ENCODE peak calls at places on chromosomes 3 and 15, in ten cellular contexts. T, K, G, L, J, H, I, F, Q and A are unnamed samples.

GRCh38 chr3:94069242-94069813 is 6.5 kb downstream of the NSUN3 start:
- DNase-seq in I (no peak), J (no peak), G (peak; percentile 57), H (no peak), Q (no peak), T (no peak), K (no peak), F (no peak), L (no peak), A (no peak)

GRCh38 chr3:188948658-188949400 is 222.9 kb upstream of the TPRG1 start:
- DNase-seq in Q (no peak), T (peak; percentile 46), I (peak; percentile 84), F (peak; percentile 60), K (no peak), G (peak; percentile 99), H (peak; percentile 60), L (peak; percentile 67), J (no peak), A (no peak)

GRCh38 chr15:99029358-99029871 is 21.8 kb upstream of the PGPEP1L start:
- DNase-seq in G (no peak), I (no peak), L (no peak), T (no peak), H (peak; percentile 19), K (no peak), F (no peak), Q (no peak), J (no peak), A (no peak)

GRCh38 chr3:146739203-146739671 is 134.1 kb upstream of the PLSCR5 start:
- DNase-seq in Q (no peak), J (no peak), L (no peak), T (no peak), I (no peak), G (no peak), H (no peak), F (no peak), K (no peak), A (no peak)

GRCh38 chr3:89697321-89697916 is 590.0 kb downstream of the EPHA3 start:
- DNase-seq in Q (peak; percentile 61), T (no peak), J (no peak), I (no peak), G (no peak), F (no peak), H (no peak), L (no peak), K (no peak), A (no peak)

GRCh38 chr3:12286927-12287726 is 1.7 kb upstream of the PPARG start:
- DNase-seq in G (peak; percentile 40), K (no peak), I (no peak), H (peak; percentile 35), J (peak; percentile 57), Q (peak; percentile 57), L (no peak), T (peak; percentile 48), F (no peak), A (no peak)

GRCh38 chr3:16741103-16741758 is 136.0 kb upstream of the DAZL start:
- DNase-seq in T (no peak), Q (no peak), I (peak; percentile 69), H (no peak), L (no peak), J (no peak), F (no peak), K (no peak), G (peak; percentile 90), A (no peak)

GRCh38 chr15:87752250-87752951 is 504.1 kb downstream of the NTRK3 start:
- DNase-seq in K (no peak), I (no peak), G (peak; percentile 55), H (peak; percentile 20), J (no peak), L (no peak), Q (no peak), F (no peak), T (no peak), A (no peak)

GRCh38 chr15:78934063-78935023 is 10.5 kb downstream of the CTSH start:
- DNase-seq in L (no peak), G (peak; percentile 35), K (no peak), Q (no peak), T (peak; percentile 50), I (no peak), F (peak; percentile 53), H (no peak), J (no peak), A (no peak)

GRCh38 chr15:56869573-56869972 is 48.9 kb upstream of the TCF12 start:
- DNase-seq in Q (peak; percentile 63), T (peak; percentile 37), F (no peak), K (no peak), L (peak; percentile 33), I (peak; percentile 72), J (peak; percentile 36), H (peak; percentile 13), G (peak; percentile 34), A (no peak)

GRCh38 chr3:13217736-13218540 is 144.7 kb upstream of the IQSEC1 start:
- DNase-seq in Q (no peak), H (peak; percentile 84), L (peak; percentile 47), I (no peak), G (no peak), F (no peak), K (no peak), J (no peak), T (no peak), A (no peak)

GRCh38 chr15:69825941-69826817 is 271.5 kb downstream of the TLE3 start:
- DNase-seq in T (no peak), Q (no peak), H (no peak), I (no peak), L (no peak), K (no peak), J (no peak), G (no peak), F (no peak), A (no peak)

GRCh38 chr3:181921220-181921619 is 209.5 kb downstream of the SOX2 start:
- DNase-seq in T (no peak), Q (no peak), L (no peak), J (no peak), H (no peak), F (no peak), G (no peak), K (no peak), I (no peak), A (no peak)

GRCh38 chr15:53530762-53531161 is 228.7 kb downstream of the WDR72 start:
- DNase-seq in H (no peak), K (no peak), F (no peak), J (no peak), G (no peak), L (no peak), Q (no peak), T (no peak), I (no peak), A (no peak)

GRCh38 chr15:94584833-94585244 is 353.5 kb downstream of the MCTP2 start:
- DNase-seq in Q (peak; percentile 51), T (no peak), I (no peak), K (peak; percentile 57), F (no peak), J (no peak), G (no peak), H (no peak), L (no peak), A (peak; percentile 35)

DNA sequence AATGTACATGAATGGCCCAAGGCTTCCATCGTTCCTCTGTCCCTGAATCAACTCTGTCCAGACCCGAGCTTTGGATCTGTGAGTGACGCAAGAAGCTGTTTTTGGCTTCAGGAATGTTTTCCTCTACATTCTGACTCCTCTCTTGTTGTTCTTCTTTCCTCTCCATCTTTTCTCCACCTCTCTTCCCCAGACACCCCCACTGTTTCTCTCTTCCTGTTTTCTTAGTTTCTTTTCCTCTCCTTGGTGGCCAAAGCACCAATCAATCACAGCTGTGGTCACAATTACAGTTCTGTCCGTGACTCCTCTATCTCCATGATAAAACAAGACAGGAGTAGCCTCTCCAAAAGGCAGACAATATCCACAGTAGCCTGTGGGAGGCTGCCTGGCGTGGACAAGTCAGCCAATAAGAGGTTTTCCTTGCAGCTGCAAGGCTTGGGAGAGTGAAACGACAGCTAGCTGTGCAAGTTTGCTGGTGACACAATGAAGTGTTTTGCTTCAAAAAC is 4.9 kb upstream of the TMEM212 start:
- DNase-seq in Q (no peak), T (peak; percentile 57), I (peak; percentile 83), K (no peak), H (no peak), F (peak; percentile 57), G (peak; percentile 83), L (no peak), J (peak; percentile 39), A (no peak)
- TF ChIP-seq CTCF in Q (no peak), T (peak; percentile 30), I (no peak), K (no peak), H (no peak), F (peak; percentile 6), G (no peak), L (no peak), J (no peak), A (no peak)

GRCh38 chr15:22927761-22928160 is 52.4 kb downstream of the CYFIP1 start:
- DNase-seq in T (no peak), K (no peak), Q (no peak), J (no peak), G (no peak), H (no peak), L (no peak), F (no peak), I (no peak), A (no peak)
- H3K36me3 ChIP-seq in T (no peaks in the 10 kb centered on the region), K (no peaks in the 10 kb centered on the region), Q (peaks cover 49% of the 10 kb centered on the region), J (peaks cover 94% of the 10 kb centered on the region), G (peaks cover 13% of the 10 kb centered on the region), H (no peaks in the 10 kb centered on the region), L (peaks cover 21% of the 10 kb centered on the region), F (no peaks in the 10 kb centered on the region), I (peaks cover 9% of the 10 kb centered on the region), A (peaks cover 7% of the 10 kb centered on the region)

GRCh38 chr15:44798815-44799214 is 62.5 kb downstream of the TRIM69 start:
- DNase-seq in K (no peak), F (no peak), G (no peak), Q (peak; percentile 48), H (no peak), T (no peak), J (no peak), I (no peak), L (peak; percentile 7), A (no peak)
- TF ChIP-seq CTCF in K (no peak), F (no peak), G (no peak), Q (peak; percentile 48), H (peak; percentile 23), T (no peak), J (no peak), I (no peak), L (no peak), A (no peak)

DNA sequence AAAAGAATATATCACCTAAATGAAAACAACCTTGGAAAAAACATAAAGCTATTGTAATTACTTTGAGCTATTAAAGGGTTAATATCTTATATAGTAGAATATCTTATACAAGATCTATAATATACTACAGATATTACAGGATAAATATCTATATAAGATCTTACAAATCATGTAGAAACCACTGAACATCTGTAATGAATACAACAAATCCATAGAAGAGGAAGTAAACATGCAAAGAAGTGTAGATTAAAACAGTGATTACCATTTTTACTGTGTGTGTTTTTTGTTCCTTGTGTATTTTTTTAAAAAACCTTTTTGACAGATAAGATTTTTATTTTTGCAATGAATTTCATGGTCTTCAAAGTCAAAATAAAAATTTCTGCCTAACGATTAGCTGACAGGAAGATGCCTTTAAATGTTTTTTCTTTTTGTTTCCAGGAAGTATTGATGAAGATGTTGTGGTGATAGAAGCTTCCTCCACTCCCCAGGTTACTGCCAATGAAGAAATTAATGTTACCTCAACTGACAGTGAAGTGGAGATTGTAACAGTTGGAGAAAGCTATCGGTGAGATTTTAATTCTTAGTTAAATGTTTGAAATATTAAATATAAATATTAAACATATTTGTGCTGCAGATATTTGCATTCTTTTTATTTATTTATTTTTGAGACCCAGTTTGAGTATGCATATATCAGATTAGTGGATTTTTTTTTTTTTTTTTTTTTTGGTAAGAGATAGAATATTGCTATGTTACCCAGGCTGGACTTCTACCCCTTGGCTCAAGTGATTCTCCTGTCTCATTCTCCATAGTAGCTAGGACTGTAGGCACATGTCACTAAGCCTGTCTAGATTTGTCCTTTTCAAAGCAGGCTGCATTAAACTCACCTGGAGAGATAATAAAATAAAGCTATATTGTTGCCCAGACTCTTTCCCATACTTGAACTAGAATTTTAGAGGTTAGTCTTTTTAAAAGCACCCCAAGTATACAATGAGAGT is 52.8 kb upstream of the CCNB2 start:
- DNase-seq in L (no peak), G (no peak), K (no peak), Q (no peak), I (no peak), F (no peak), H (no peak), T (no peak), J (no peak), A (peak; percentile 28)
- H3K36me3 ChIP-seq in L (peaks cover 6% of the 10 kb centered on the region), G (peaks cover 3% of the 10 kb centered on the region), K (peaks cover 8% of the 10 kb centered on the region), Q (peaks cover 43% of the 10 kb centered on the region), I (no peaks in the 10 kb centered on the region), F (no peaks in the 10 kb centered on the region), H (peaks cover 3% of the 10 kb centered on the region), T (no peaks in the 10 kb centered on the region), J (peaks cover 51% of the 10 kb centered on the region), A (peaks cover 6% of the 10 kb centered on the region)